ENCODE peak calls at places on chromosomes 4 and X, in nine cellular contexts. I is Panc1, Y is IMR-90, T is ovary, M is uterus, G is spleen, F is sigmoid colon, A is esophagus muscularis mucosa, B is cardiac muscle cell. K is an unnamed sample.

GRCh38 chr4:38154251-38154650 is 194.1 kb downstream of the PTTG2 start:
- DNase-seq in F (no peak), B (no peak), A (no peak), M (no peak), I (no peak), Y (peak; percentile 47), T (no peak), G (no peak), K (no peak)

GRCh38 chr4:149164282-149164681 is 651.4 kb downstream of the IQCM start:
- DNase-seq in M (no peak), I (no peak), T (no peak), G (no peak), A (no peak), F (no peak), B (peak; percentile 46), Y (peak; percentile 92), K (no peak)

GRCh38 chr4:107718351-107718965 is 1.6 kb downstream of the PAPSS1 start:
- DNase-seq in G (no peak), T (no peak), F (no peak), M (no peak), Y (no peak), A (no peak), I (no peak), B (peak; percentile 57), K (no peak)

GRCh38 chr4:5772528-5773270 is 61.7 kb downstream of the EVC start:
- DNase-seq in B (no peak), T (no peak), Y (no peak), I (no peak), M (no peak), F (peak; percentile 48), G (no peak), A (no peak), K (no peak)

GRCh38 chrX:72051589-72051988 is 80.1 kb downstream of the RTL5 start:
- DNase-seq in A (no peak), Y (no peak), T (no peak), I (no peak), G (no peak), B (no peak), M (no peak), F (no peak), K (no peak)

GRCh38 chrX:71618303-71618721 is at the start of gene CXCR3:
- DNase-seq in I (no peak), F (no peak), Y (no peak), M (no peak), A (no peak), G (peak; percentile 83), B (peak; percentile 39), T (no peak), K (no peak)

GRCh38 chr4:87803421-87803820 is 4.1 kb downstream of the IBSP start:
- DNase-seq in T (no peak), M (no peak), I (no peak), B (no peak), F (no peak), G (no peak), Y (no peak), A (no peak), K (no peak)

GRCh38 chr4:100087743-100088142 is 102.5 kb downstream of the DDIT4L start:
- DNase-seq in T (no peak), G (no peak), B (peak; percentile 70), I (no peak), Y (peak; percentile 10), A (no peak), M (no peak), F (no peak), K (no peak)

GRCh38 chrX:84118315-84118714 is 69.7 kb downstream of the RPS6KA6 start:
- DNase-seq in F (no peak), T (no peak), M (no peak), A (no peak), B (no peak), Y (no peak), I (no peak), G (no peak), K (no peak)

GRCh38 chr4:140818433-140818832 is 62.2 kb upstream of the TBC1D9 start:
- DNase-seq in G (no peak), F (no peak), A (no peak), Y (no peak), B (no peak), M (no peak), T (no peak), I (no peak), K (no peak)

GRCh38 chr4:41532336-41532735 is 5.6 kb upstream of the LIMCH1 start:
- DNase-seq in T (no peak), B (no peak), Y (no peak), M (no peak), G (no peak), A (no peak), I (no peak), F (no peak), K (no peak)

GRCh38 chr4:4670869-4671268 is 129.0 kb upstream of the STX18 start:
- DNase-seq in M (no peak), T (no peak), F (no peak), B (no peak), Y (no peak), I (no peak), G (no peak), A (no peak), K (no peak)
- H3K4me1 ChIP-seq in M (no peaks in the 10 kb centered on the region), T (peaks cover 2% of the 10 kb centered on the region), F (no peaks in the 10 kb centered on the region), B (peaks cover 17% of the 10 kb centered on the region), Y (peaks cover 14% of the 10 kb centered on the region), I (no peaks in the 10 kb centered on the region), G (no peaks in the 10 kb centered on the region), A (no peaks in the 10 kb centered on the region), K (peaks cover 5% of the 10 kb centered on the region)

GRCh38 chrX:129462707-129463106 is 60.6 kb downstream of the SMARCA1 start:
- DNase-seq in F (no peak), M (no peak), I (no peak), Y (no peak), B (no peak), T (no peak), G (no peak), A (no peak), K (no peak)
- TF ChIP-seq CTCF in F (no peak), M (no peak), I (no peak), Y (no peak), B (peak; percentile 11), T (no peak), G (no peak), A (no peak), K (no peak)

GRCh38 chr4:81495308-81495707 is 23.6 kb upstream of the RASGEF1B start:
- DNase-seq in T (no peak), Y (no peak), F (no peak), M (no peak), I (no peak), B (no peak), G (no peak), A (no peak), K (no peak)
- H3K4me1 ChIP-seq in T (no peaks in the 10 kb centered on the region), Y (no peaks in the 10 kb centered on the region), F (no peaks in the 10 kb centered on the region), M (no peaks in the 10 kb centered on the region), I (no peaks in the 10 kb centered on the region), B (peaks cover 17% of the 10 kb centered on the region), G (peaks cover 72% of the 10 kb centered on the region), A (no peaks in the 10 kb centered on the region), K (peaks cover 10% of the 10 kb centered on the region)

GRCh38 chr4:89954906-89955305 is 60.3 kb downstream of the MMRN1 start:
- DNase-seq in G (no peak), T (no peak), A (no peak), I (no peak), Y (no peak), B (no peak), F (no peak), M (no peak), K (no peak)

GRCh38 chr4:89952458-89952857 is 57.8 kb downstream of the MMRN1 start:
- DNase-seq in I (no peak), T (no peak), Y (no peak), B (no peak), G (no peak), M (no peak), F (no peak), A (no peak), K (no peak)

DNA sequence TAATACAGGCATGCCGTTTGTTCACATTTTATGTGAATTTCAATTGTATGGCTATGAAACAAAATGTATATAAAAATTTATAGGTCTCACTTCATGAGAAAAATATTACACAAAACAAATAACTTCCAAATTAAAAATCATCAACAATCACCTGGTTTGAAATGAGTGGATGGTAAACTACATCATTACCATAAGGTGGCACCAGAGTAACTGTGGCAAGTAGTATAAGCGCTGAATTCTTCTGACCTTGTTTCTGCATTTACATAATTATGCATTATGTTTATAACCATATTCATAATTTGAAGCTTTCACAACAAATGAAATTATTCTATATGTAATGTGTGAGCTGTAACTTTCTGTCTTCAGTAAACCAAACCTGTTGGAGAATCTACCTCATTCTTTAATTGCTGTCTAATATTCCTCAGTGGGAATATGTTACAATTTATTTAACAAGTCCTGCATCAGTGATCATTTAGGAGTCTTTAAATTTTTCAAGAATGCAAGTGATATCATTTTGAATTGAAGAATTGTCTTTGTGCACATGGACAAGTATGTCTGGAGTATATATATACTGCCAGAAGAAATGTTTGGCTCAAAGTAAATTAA is 55.2 kb downstream of the MMRN1 start:
- DNase-seq in G (no peak), F (no peak), I (no peak), A (no peak), M (no peak), T (no peak), Y (no peak), B (no peak), K (no peak)
- TF ChIP-seq CTCF in G (no peak), F (no peak), I (peak; percentile 43), A (no peak), M (no peak), T (no peak), Y (no peak), B (peak; percentile 9), K (peak; percentile 20)

GRCh38 chr4:74934016-74934821 is 1.3 kb downstream of the PARM1 start:
- DNase-seq in G (peak; percentile 82), B (peak; percentile 31), A (no peak), I (no peak), T (peak; percentile 28), Y (peak; percentile 14), F (no peak), M (peak; percentile 22), K (peak; percentile 45)
- H3K4me1 ChIP-seq in G (peaks cover 41% of the 10 kb centered on the region), B (peaks cover 3% of the 10 kb centered on the region), A (peaks cover 3% of the 10 kb centered on the region), I (no peaks in the 10 kb centered on the region), T (peaks cover 1% of the 10 kb centered on the region), Y (no peaks in the 10 kb centered on the region), F (peaks cover 4% of the 10 kb centered on the region), M (no peaks in the 10 kb centered on the region), K (peaks cover 20% of the 10 kb centered on the region)

DNA sequence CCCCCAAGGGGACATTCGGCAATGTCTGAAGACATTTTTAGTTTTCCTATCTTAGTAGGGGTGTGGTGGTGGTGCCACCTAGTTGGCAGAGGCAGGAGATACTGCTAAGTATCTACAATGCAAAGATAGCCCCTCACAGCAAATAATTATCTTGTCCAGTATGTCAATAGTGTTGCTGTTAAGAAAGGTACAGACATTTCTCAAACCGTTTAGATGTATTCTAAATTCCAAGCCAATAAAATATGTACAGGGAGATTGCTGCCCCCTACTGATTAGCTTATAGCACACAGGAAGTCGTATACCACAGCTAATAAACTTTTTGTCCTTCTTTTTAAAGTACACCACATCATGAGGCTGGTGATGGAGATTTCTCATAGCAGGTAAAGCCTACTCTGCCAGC is 260.5 kb downstream of the TMA16 start:
- DNase-seq in A (no peak), F (no peak), B (no peak), I (peak; percentile 0), Y (peak; percentile 43), T (no peak), G (no peak), M (no peak), K (no peak)
- TF ChIP-seq CTCF in A (no peak), F (no peak), B (no peak), I (peak; percentile 10), Y (peak; percentile 68), T (no peak), G (peak; percentile 38), M (no peak), K (no peak)